ENCODE peak calls at places on chromosomes 11 and 22, in ten cellular contexts. F, O, U, B, P, Y, E, R, T and Q are unnamed samples.

GRCh38 chr22:33090836-33091235 is 32.7 kb upstream of the SYN3 start:
- DNase-seq in F (no peak), O (no peak), U (no peak), B (no peak), P (no peak), Y (no peak), E (no peak), R (no peak), T (peak), Q (no peak)

GRCh38 chr11:118117790-118118601 is 31.2 kb upstream of the SMIM35 start:
- DNase-seq in F (no peak), O (no peak), U (no peak), B (no peak), P (no peak), Y (no peak), E (no peak), R (no peak), T (no peak), Q (no peak)

GRCh38 chr11:36478700-36479329 is 31.3 kb downstream of the TRAF6 start:
- DNase-seq in F (no peak), O (peak), U (no peak), B (peak), P (peak), Y (no peak), E (no peak), R (no peak), T (peak), Q (peak)

GRCh38 chr22:40067639-40068038 is 72.9 kb downstream of the FAM83F start:
- DNase-seq in F (no peak), O (no peak), U (no peak), B (no peak), P (no peak), Y (no peak), E (no peak), R (no peak), T (no peak), Q (no peak)

GRCh38 chr22:27105142-27106025 is 448.0 kb downstream of the MIAT start:
- DNase-seq in F (peak), O (no peak), U (no peak), B (no peak), P (peak), Y (peak), E (no peak), R (no peak), T (no peak), Q (no peak)

GRCh38 chr11:94790771-94791180 is 22.6 kb downstream of the AMOTL1 start:
- DNase-seq in F (no peak), O (no peak), U (peak), B (no peak), P (no peak), Y (no peak), E (no peak), R (no peak), T (no peak), Q (peak)

GRCh38 chr11:60900673-60901404 is 5.5 kb downstream of the PRPF19 start:
- DNase-seq in F (peak), O (no peak), U (no peak), B (no peak), P (no peak), Y (no peak), E (no peak), R (no peak), T (no peak), Q (no peak)

GRCh38 chr11:121661796-121662508 is 209.2 kb upstream of the SORL1-AS1 start:
- DNase-seq in F (no peak), O (no peak), U (peak), B (no peak), P (peak), Y (no peak), E (no peak), R (no peak), T (peak), Q (no peak)

GRCh38 chr11:10114593-10115404 is 179.2 kb downstream of the SBF2 start:
- DNase-seq in F (no peak), O (no peak), U (peak), B (no peak), P (peak), Y (no peak), E (no peak), R (no peak), T (no peak), Q (no peak)

GRCh38 chr11:35525501-35526175 is at the start of gene PAMR1:
- DNase-seq in F (no peak), O (peak), U (no peak), B (peak), P (peak), Y (no peak), E (peak), R (no peak), T (peak), Q (no peak)

GRCh38 chr11:64342869-64343739 is 3.1 kb downstream of the CCDC88B start:
- DNase-seq in F (no peak), O (no peak), U (no peak), B (no peak), P (no peak), Y (peak), E (no peak), R (no peak), T (no peak), Q (peak)

GRCh38 chr11:561148-562003 is 606 bp downstream of the RASSF7 start:
- DNase-seq in F (no peak), O (no peak), U (no peak), B (no peak), P (peak), Y (no peak), E (no peak), R (no peak), T (no peak), Q (no peak)

GRCh38 chr11:103927535-103927934 is 108.9 kb upstream of the DDI1 start:
- DNase-seq in F (no peak), O (no peak), U (peak), B (no peak), P (peak), Y (no peak), E (no peak), R (no peak), T (peak), Q (peak)

GRCh38 chr22:49090061-49090852 is 737.4 kb downstream of the BRD1 start:
- DNase-seq in F (no peak), O (no peak), U (no peak), B (no peak), P (no peak), Y (no peak), E (no peak), R (no peak), T (no peak), Q (no peak)

GRCh38 chr11:102757823-102758549 is 22.4 kb downstream of the MMP10 start:
- DNase-seq in F (no peak), O (no peak), U (no peak), B (no peak), P (peak), Y (no peak), E (no peak), R (no peak), T (no peak), Q (no peak)

GRCh38 chr22:50585781-50586180 is 3.1 kb upstream of the CHKB start:
- DNase-seq in F (no peak), O (no peak), U (no peak), B (no peak), P (no peak), Y (no peak), E (no peak), R (no peak), T (no peak), Q (no peak)

GRCh38 chr11:19455731-19456130 is 215.0 kb upstream of the E2F8 start:
- DNase-seq in F (no peak), O (no peak), U (no peak), B (no peak), P (no peak), Y (no peak), E (peak), R (no peak), T (no peak), Q (no peak)

GRCh38 chr22:38026130-38027111 is 30.8 kb upstream of the PICK1 start:
- DNase-seq in F (no peak), O (no peak), U (peak), B (no peak), P (no peak), Y (no peak), E (no peak), R (no peak), T (no peak), Q (no peak)

GRCh38 chr11:125224391-125225015 is 60.0 kb downstream of the PKNOX2 start:
- DNase-seq in F (no peak), O (peak), U (peak), B (no peak), P (peak), Y (no peak), E (peak), R (no peak), T (peak), Q (peak)

GRCh38 chr11:134139873-134140331 is 71.0 kb downstream of the JAM3 start:
- DNase-seq in F (peak), O (peak), U (peak), B (peak), P (peak), Y (no peak), E (peak), R (peak), T (peak), Q (peak)

GRCh38 chr11:102389253-102389652 is 42.2 kb downstream of the BIRC2 start:
- DNase-seq in F (no peak), O (no peak), U (no peak), B (no peak), P (no peak), Y (no peak), E (no peak), R (no peak), T (no peak), Q (no peak)

GRCh38 chr11:12017243-12017678 is 8.8 kb upstream of the DKK3 start:
- DNase-seq in F (peak), O (no peak), U (no peak), B (no peak), P (peak), Y (no peak), E (no peak), R (no peak), T (no peak), Q (no peak)